ENCODE peak calls at places on chromosomes 5 and 9, in seven cellular contexts. D, B, K, M, V, P and O are unnamed samples.

GRCh38 chr5:78501411-78502338 is 141.3 kb downstream of the SCAMP1 start:
- DNase-seq in D (no peak), B (no peak), K (no peak), M (peak), V (no peak), P (no peak), O (no peak)

GRCh38 chr9:134477927-134478326 is 151.7 kb downstream of the RXRA start:
- DNase-seq in D (no peak), B (no peak), K (no peak), M (no peak), V (no peak), P (no peak), O (no peak)

GRCh38 chr5:64612349-64612961 is 77.8 kb upstream of the SHISAL2B start:
- DNase-seq in D (peak), B (peak), K (peak), M (peak), V (peak), P (peak), O (peak)

GRCh38 chr9:127608104-127608966 is 3.7 kb upstream of the STXBP1 start:
- DNase-seq in D (no peak), B (peak), K (peak), M (peak), V (peak), P (peak), O (peak)

GRCh38 chr5:9932770-9933169 is 302.6 kb upstream of the TAS2R1 start:
- DNase-seq in D (peak), B (no peak), K (no peak), M (peak), V (no peak), P (no peak), O (no peak)

GRCh38 chr9:125949247-125949646 is 202.1 kb downstream of the PBX3 start:
- DNase-seq in D (no peak), B (no peak), K (no peak), M (peak), V (no peak), P (no peak), O (no peak)

GRCh38 chr9:87556821-87557220 is 59.2 kb downstream of the DAPK1 start:
- DNase-seq in D (no peak), B (no peak), K (no peak), M (no peak), V (no peak), P (no peak), O (no peak)

GRCh38 chr5:24407486-24407885 is 237.3 kb downstream of the CDH10 start:
- DNase-seq in D (no peak), B (no peak), K (no peak), M (no peak), V (no peak), P (no peak), O (no peak)

GRCh38 chr9:82939451-82939850 is 123.5 kb downstream of the RASEF start:
- DNase-seq in D (no peak), B (no peak), K (no peak), M (peak), V (no peak), P (no peak), O (no peak)

GRCh38 chr9:35700942-35701341 is 11.2 kb upstream of the TPM2 start:
- DNase-seq in D (no peak), B (no peak), K (no peak), M (no peak), V (no peak), P (no peak), O (no peak)

DNA sequence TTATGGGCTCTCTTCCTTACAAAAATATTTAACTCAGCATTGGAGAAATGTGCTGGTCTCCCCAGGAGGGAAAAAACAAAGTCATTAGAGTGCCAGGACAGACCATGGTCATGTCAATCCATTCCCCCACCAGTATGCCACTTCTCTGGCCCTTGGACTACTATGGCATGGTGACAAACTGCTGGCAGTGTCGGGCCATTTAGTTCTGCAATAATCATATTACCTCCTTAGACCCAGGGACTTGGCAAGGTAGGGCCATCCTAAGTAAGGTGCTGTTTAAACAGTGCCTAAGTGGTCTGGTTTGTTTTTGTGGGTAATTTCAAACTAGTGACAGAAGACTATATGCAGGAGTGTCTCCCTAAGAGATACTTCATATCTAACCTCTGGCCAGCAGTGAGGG is 177.8 kb upstream of the STK32A start:
- DNase-seq in D (no peak), B (no peak), K (no peak), M (no peak), V (no peak), P (no peak), O (no peak)
- TF ChIP-seq CTCF in D (no peak), B (no peak), K (no peak), M (no peak), V (no peak), P (no peak), O (no peak)

GRCh38 chr5:664343-664993 is 28.7 kb downstream of the TPPP start:
- DNase-seq in D (no peak), B (peak), K (no peak), M (no peak), V (no peak), P (no peak), O (no peak)

GRCh38 chr5:662751-663435 is 30.3 kb downstream of the TPPP start:
- DNase-seq in D (no peak), B (no peak), K (no peak), M (no peak), V (no peak), P (no peak), O (no peak)

GRCh38 chr5:664994-665360 is 28.2 kb downstream of the TPPP start:
- DNase-seq in D (no peak), B (peak), K (no peak), M (no peak), V (no peak), P (no peak), O (no peak)

GRCh38 chr5:661891-662750 is 31.0 kb downstream of the TPPP start:
- DNase-seq in D (no peak), B (no peak), K (no peak), M (no peak), V (no peak), P (no peak), O (no peak)

DNA sequence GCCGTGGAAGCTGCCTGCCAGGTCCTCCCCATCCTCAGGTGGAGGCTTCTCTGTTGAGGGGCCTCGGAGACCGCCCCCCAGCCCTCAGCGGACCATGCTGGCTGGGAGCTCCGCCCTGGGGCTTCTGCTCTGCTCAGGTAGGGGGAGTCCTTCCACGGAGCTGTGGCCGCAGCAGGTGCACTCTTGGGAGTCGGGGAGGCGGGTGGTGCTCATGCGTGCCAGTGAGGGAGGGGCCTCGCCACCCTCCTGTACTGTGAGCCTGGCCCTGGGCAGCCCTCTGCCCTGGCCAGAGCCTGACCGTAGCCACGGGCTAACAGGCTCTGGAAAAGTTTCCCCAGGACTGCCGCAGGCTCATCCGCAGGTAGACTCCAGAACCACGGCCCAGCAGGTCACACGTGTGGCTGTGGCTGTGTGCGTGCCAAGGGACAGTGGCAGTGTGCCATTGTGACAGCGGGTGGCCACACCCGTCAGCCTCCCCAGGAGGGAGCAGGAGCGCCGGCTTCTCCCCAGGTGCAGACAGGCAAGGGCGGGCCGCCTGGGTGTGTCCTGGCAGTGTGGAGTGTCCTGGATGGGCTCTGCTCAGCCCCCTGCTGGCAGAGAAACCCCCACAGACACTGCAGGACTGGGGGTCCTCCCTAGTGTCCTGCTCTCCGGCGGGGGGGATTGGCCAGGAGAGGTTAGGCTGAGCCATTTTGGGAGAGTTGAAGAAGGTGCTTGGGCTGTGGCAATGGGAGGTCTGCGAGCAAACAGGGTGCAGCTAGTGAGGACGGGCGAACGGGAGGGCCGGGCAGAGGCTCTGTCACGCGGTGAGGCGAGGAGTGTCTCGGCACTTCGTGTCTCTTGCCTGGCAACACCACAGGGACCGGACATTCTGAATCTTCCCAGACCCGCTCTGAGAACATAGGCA is 29.5 kb downstream of the TPPP start:
- DNase-seq in D (no peak), B (no peak), K (no peak), M (no peak), V (no peak), P (no peak), O (no peak)
- TF ChIP-seq CTCF in D (no peak), B (no peak), K (no peak), M (no peak), V (no peak), P (no peak), O (no peak)

GRCh38 chr5:123810911-123811310 is 298.9 kb downstream of the CSNK1G3 start:
- DNase-seq in D (no peak), B (no peak), K (no peak), M (no peak), V (no peak), P (no peak), O (no peak)
- TF ChIP-seq CTCF in D (no peak), B (no peak), K (no peak), M (no peak), V (no peak), P (no peak), O (no peak)

GRCh38 chr5:140557136-140557805 is at the start of gene SRA1:
- DNase-seq in D (peak), B (peak), K (peak), M (peak), V (peak), P (peak), O (peak)
- TF ChIP-seq CTCF in D (no peak), B (no peak), K (no peak), M (no peak), V (no peak), P (no peak), O (no peak)